ENCODE peak calls at places on chromosomes 1 and 21, in eight cellular contexts. One of them, this sample, is unnamed.

GRCh38 chr1:56156937-56157336 is 422.4 kb downstream of the PLPP3 start:
- DNase-seq in tibial nerve: no peak
- DNase-seq in breast epithelium: no peak
- DNase-seq in WERI-Rb-1: no peak
- DNase-seq in right lobe of liver: no peak
- DNase-seq in foreskin fibroblast: no peak
- DNase-seq in NB4: no peak
- DNase-seq in neuronal stem cell: no peak
- DNase-seq in this sample: no peak

GRCh38 chr1:43509007-43509739 is 21.5 kb upstream of the PTPRF start:
- DNase-seq in foreskin fibroblast: no peak
- DNase-seq in WERI-Rb-1: no peak
- DNase-seq in breast epithelium: no peak
- DNase-seq in neuronal stem cell: no peak
- DNase-seq in right lobe of liver: no peak
- DNase-seq in tibial nerve: no peak
- DNase-seq in NB4: no peak
- DNase-seq in this sample: no peak

GRCh38 chr1:186206046-186206564 is 168.9 kb downstream of the TPR start:
- DNase-seq in tibial nerve: no peak
- DNase-seq in NB4: no peak
- DNase-seq in foreskin fibroblast: no peak
- DNase-seq in right lobe of liver: no peak
- DNase-seq in breast epithelium: no peak
- DNase-seq in WERI-Rb-1: no peak
- DNase-seq in neuronal stem cell: no peak
- DNase-seq in this sample: no peak

GRCh38 chr1:243499711-243500110 is 243.9 kb downstream of the SDCCAG8 start:
- DNase-seq in right lobe of liver: no peak
- DNase-seq in NB4: no peak
- DNase-seq in tibial nerve: no peak
- DNase-seq in foreskin fibroblast: no peak
- DNase-seq in neuronal stem cell: no peak
- DNase-seq in WERI-Rb-1: no peak
- DNase-seq in breast epithelium: no peak
- DNase-seq in this sample: no peak

GRCh38 chr1:219676012-219676770 is 63.3 kb upstream of the ZC3H11B start:
- DNase-seq in foreskin fibroblast: no peak
- DNase-seq in right lobe of liver: no peak
- DNase-seq in neuronal stem cell: no peak
- DNase-seq in NB4: no peak
- DNase-seq in breast epithelium: no peak
- DNase-seq in tibial nerve: no peak
- DNase-seq in WERI-Rb-1: no peak
- DNase-seq in this sample: no peak

GRCh38 chr1:182549346-182549745 is 39.7 kb downstream of the RNASEL start:
- DNase-seq in tibial nerve: no peak
- DNase-seq in neuronal stem cell: no peak
- DNase-seq in NB4: no peak
- DNase-seq in WERI-Rb-1: no peak
- DNase-seq in right lobe of liver: no peak
- DNase-seq in foreskin fibroblast: no peak
- DNase-seq in breast epithelium: no peak
- DNase-seq in this sample: no peak

GRCh38 chr1:52603680-52604501 is 1.7 kb downstream of the GPX7 start:
- DNase-seq in breast epithelium: no peak
- DNase-seq in NB4: no peak
- DNase-seq in WERI-Rb-1: no peak
- DNase-seq in foreskin fibroblast: no peak
- DNase-seq in right lobe of liver: no peak
- DNase-seq in neuronal stem cell: no peak
- DNase-seq in tibial nerve: no peak
- DNase-seq in this sample: peak

GRCh38 chr1:207818971-207819451 is 67.2 kb downstream of the CD46 start:
- DNase-seq in foreskin fibroblast: peak
- DNase-seq in tibial nerve: no peak
- DNase-seq in NB4: no peak
- DNase-seq in neuronal stem cell: no peak
- DNase-seq in WERI-Rb-1: no peak
- DNase-seq in right lobe of liver: no peak
- DNase-seq in breast epithelium: no peak
- DNase-seq in this sample: no peak

GRCh38 chr1:12405325-12406217 is 175.7 kb downstream of the VPS13D start:
- DNase-seq in right lobe of liver: peak
- DNase-seq in breast epithelium: peak
- DNase-seq in NB4: peak
- DNase-seq in foreskin fibroblast: no peak
- DNase-seq in WERI-Rb-1: no peak
- DNase-seq in tibial nerve: peak
- DNase-seq in neuronal stem cell: no peak
- DNase-seq in this sample: no peak

GRCh38 chr21:16116067-16116466 is 386.3 kb downstream of the USP25 start:
- DNase-seq in WERI-Rb-1: no peak
- DNase-seq in right lobe of liver: no peak
- DNase-seq in foreskin fibroblast: no peak
- DNase-seq in neuronal stem cell: no peak
- DNase-seq in tibial nerve: no peak
- DNase-seq in breast epithelium: no peak
- DNase-seq in NB4: no peak
- DNase-seq in this sample: no peak

GRCh38 chr21:16117331-16117730 is 387.5 kb downstream of the USP25 start:
- DNase-seq in WERI-Rb-1: no peak
- DNase-seq in tibial nerve: no peak
- DNase-seq in right lobe of liver: no peak
- DNase-seq in foreskin fibroblast: no peak
- DNase-seq in neuronal stem cell: no peak
- DNase-seq in breast epithelium: no peak
- DNase-seq in NB4: no peak
- DNase-seq in this sample: no peak

GRCh38 chr21:16116798-16117197 is 387.0 kb downstream of the USP25 start:
- DNase-seq in tibial nerve: no peak
- DNase-seq in breast epithelium: no peak
- DNase-seq in foreskin fibroblast: peak
- DNase-seq in WERI-Rb-1: no peak
- DNase-seq in NB4: no peak
- DNase-seq in right lobe of liver: no peak
- DNase-seq in neuronal stem cell: no peak
- DNase-seq in this sample: no peak

GRCh38 chr21:16115461-16115860 is 385.7 kb downstream of the USP25 start:
- DNase-seq in foreskin fibroblast: no peak
- DNase-seq in neuronal stem cell: no peak
- DNase-seq in right lobe of liver: no peak
- DNase-seq in breast epithelium: no peak
- DNase-seq in NB4: no peak
- DNase-seq in WERI-Rb-1: no peak
- DNase-seq in tibial nerve: no peak
- DNase-seq in this sample: no peak

GRCh38 chr21:16117851-16118592 is 388.2 kb downstream of the USP25 start:
- DNase-seq in tibial nerve: no peak
- DNase-seq in right lobe of liver: no peak
- DNase-seq in neuronal stem cell: no peak
- DNase-seq in breast epithelium: no peak
- DNase-seq in NB4: no peak
- DNase-seq in foreskin fibroblast: peak
- DNase-seq in WERI-Rb-1: no peak
- DNase-seq in this sample: no peak
- H3K4me3 ChIP-seq in tibial nerve: no peak
- H3K4me3 ChIP-seq in right lobe of liver: no peak
- H3K4me3 ChIP-seq in neuronal stem cell: no peak
- H3K4me3 ChIP-seq in breast epithelium: no peak
- H3K4me3 ChIP-seq in NB4: no peak
- H3K4me3 ChIP-seq in foreskin fibroblast: no peak
- H3K4me3 ChIP-seq in WERI-Rb-1: no peak
- H3K4me3 ChIP-seq in this sample: no peak

GRCh38 chr1:16351449-16351993 is 759 bp downstream of the FBXO42 start:
- DNase-seq in NB4: peak
- DNase-seq in neuronal stem cell: no peak
- DNase-seq in right lobe of liver: no peak
- DNase-seq in tibial nerve: no peak
- DNase-seq in breast epithelium: no peak
- DNase-seq in foreskin fibroblast: no peak
- DNase-seq in WERI-Rb-1: no peak
- DNase-seq in this sample: no peak

GRCh38 chr1:16351994-16352841 is at the start of gene FBXO42:
- DNase-seq in foreskin fibroblast: peak
- DNase-seq in WERI-Rb-1: peak
- DNase-seq in right lobe of liver: peak
- DNase-seq in breast epithelium: peak
- DNase-seq in NB4: peak
- DNase-seq in neuronal stem cell: peak
- DNase-seq in tibial nerve: peak
- DNase-seq in this sample: peak

GRCh38 chr1:16349847-16350406 is 2.4 kb downstream of the FBXO42 start:
- DNase-seq in tibial nerve: no peak
- DNase-seq in neuronal stem cell: no peak
- DNase-seq in NB4: no peak
- DNase-seq in right lobe of liver: no peak
- DNase-seq in WERI-Rb-1: no peak
- DNase-seq in foreskin fibroblast: no peak
- DNase-seq in breast epithelium: no peak
- DNase-seq in this sample: no peak

GRCh38 chr1:16352842-16353535 is 709 bp upstream of the FBXO42 start:
- DNase-seq in WERI-Rb-1: peak
- DNase-seq in foreskin fibroblast: no peak
- DNase-seq in tibial nerve: no peak
- DNase-seq in breast epithelium: no peak
- DNase-seq in NB4: peak
- DNase-seq in neuronal stem cell: no peak
- DNase-seq in right lobe of liver: peak
- DNase-seq in this sample: peak

GRCh38 chr1:16348414-16349182 is 3.7 kb downstream of the FBXO42 start:
- DNase-seq in breast epithelium: no peak
- DNase-seq in WERI-Rb-1: no peak
- DNase-seq in tibial nerve: no peak
- DNase-seq in foreskin fibroblast: peak
- DNase-seq in NB4: peak
- DNase-seq in neuronal stem cell: no peak
- DNase-seq in right lobe of liver: no peak
- DNase-seq in this sample: no peak
- H3K4me3 ChIP-seq in breast epithelium: no peak
- H3K4me3 ChIP-seq in WERI-Rb-1: no peak
- H3K4me3 ChIP-seq in tibial nerve: no peak
- H3K4me3 ChIP-seq in foreskin fibroblast: no peak
- H3K4me3 ChIP-seq in NB4: no peak
- H3K4me3 ChIP-seq in neuronal stem cell: no peak
- H3K4me3 ChIP-seq in right lobe of liver: no peak
- H3K4me3 ChIP-seq in this sample: no peak

GRCh38 chr1:36175137-36176095 is 19.5 kb downstream of the MAP7D1 start:
- DNase-seq in WERI-Rb-1: no peak
- DNase-seq in breast epithelium: no peak
- DNase-seq in foreskin fibroblast: no peak
- DNase-seq in neuronal stem cell: no peak
- DNase-seq in tibial nerve: no peak
- DNase-seq in right lobe of liver: no peak
- DNase-seq in NB4: no peak
- DNase-seq in this sample: no peak
- H3K4me3 ChIP-seq in WERI-Rb-1: no peak
- H3K4me3 ChIP-seq in breast epithelium: no peak
- H3K4me3 ChIP-seq in foreskin fibroblast: no peak
- H3K4me3 ChIP-seq in neuronal stem cell: no peak
- H3K4me3 ChIP-seq in tibial nerve: no peak
- H3K4me3 ChIP-seq in right lobe of liver: no peak
- H3K4me3 ChIP-seq in NB4: no peak
- H3K4me3 ChIP-seq in this sample: no peak

GRCh38 chr1:39105061-39105840 is 79.1 kb downstream of the NDUFS5 start:
- DNase-seq in neuronal stem cell: no peak
- DNase-seq in breast epithelium: peak
- DNase-seq in right lobe of liver: peak
- DNase-seq in tibial nerve: peak
- DNase-seq in WERI-Rb-1: peak
- DNase-seq in foreskin fibroblast: peak
- DNase-seq in NB4: peak
- DNase-seq in this sample: peak

GRCh38 chr1:39109653-39110052 is 83.5 kb downstream of the NDUFS5 start:
- DNase-seq in tibial nerve: no peak
- DNase-seq in WERI-Rb-1: no peak
- DNase-seq in foreskin fibroblast: no peak
- DNase-seq in neuronal stem cell: no peak
- DNase-seq in NB4: no peak
- DNase-seq in right lobe of liver: no peak
- DNase-seq in breast epithelium: no peak
- DNase-seq in this sample: no peak

GRCh38 chr1:39107891-39108290 is 81.7 kb downstream of the NDUFS5 start:
- DNase-seq in WERI-Rb-1: no peak
- DNase-seq in foreskin fibroblast: no peak
- DNase-seq in NB4: no peak
- DNase-seq in neuronal stem cell: no peak
- DNase-seq in tibial nerve: no peak
- DNase-seq in right lobe of liver: no peak
- DNase-seq in breast epithelium: no peak
- DNase-seq in this sample: no peak

GRCh38 chr1:39105841-39106765 is 80.0 kb downstream of the NDUFS5 start:
- DNase-seq in NB4: peak
- DNase-seq in tibial nerve: no peak
- DNase-seq in neuronal stem cell: no peak
- DNase-seq in WERI-Rb-1: peak
- DNase-seq in foreskin fibroblast: no peak
- DNase-seq in breast epithelium: peak
- DNase-seq in right lobe of liver: peak
- DNase-seq in this sample: no peak

GRCh38 chr1:39106949-39107740 is 81.0 kb downstream of the NDUFS5 start:
- DNase-seq in breast epithelium: no peak
- DNase-seq in foreskin fibroblast: no peak
- DNase-seq in right lobe of liver: no peak
- DNase-seq in WERI-Rb-1: no peak
- DNase-seq in NB4: no peak
- DNase-seq in tibial nerve: no peak
- DNase-seq in neuronal stem cell: peak
- DNase-seq in this sample: no peak
- H3K4me3 ChIP-seq in breast epithelium: peak
- H3K4me3 ChIP-seq in foreskin fibroblast: peak
- H3K4me3 ChIP-seq in right lobe of liver: peak
- H3K4me3 ChIP-seq in WERI-Rb-1: no peak
- H3K4me3 ChIP-seq in NB4: no peak
- H3K4me3 ChIP-seq in tibial nerve: no peak
- H3K4me3 ChIP-seq in neuronal stem cell: peak
- H3K4me3 ChIP-seq in this sample: no peak

GRCh38 chr1:145720556-145720877 is 1.2 kb downstream of the CD160 start:
- DNase-seq in right lobe of liver: no peak
- DNase-seq in NB4: no peak
- DNase-seq in breast epithelium: no peak
- DNase-seq in WERI-Rb-1: no peak
- DNase-seq in neuronal stem cell: no peak
- DNase-seq in tibial nerve: no peak
- DNase-seq in foreskin fibroblast: peak
- DNase-seq in this sample: no peak
- H3K4me3 ChIP-seq in right lobe of liver: no peak
- H3K4me3 ChIP-seq in NB4: no peak
- H3K4me3 ChIP-seq in breast epithelium: peak
- H3K4me3 ChIP-seq in WERI-Rb-1: no peak
- H3K4me3 ChIP-seq in neuronal stem cell: no peak
- H3K4me3 ChIP-seq in tibial nerve: peak
- H3K4me3 ChIP-seq in foreskin fibroblast: no peak
- H3K4me3 ChIP-seq in this sample: no peak